ENCODE peak calls at places on chromosome 18, in nine cellular contexts. E, L, N, T, W, A, X, V and U are unnamed samples.

GRCh38 chr18:46096651-46097300 is 1.3 kb downstream of the ATP5F1A start:
- DNase-seq in T (no peak), L (no peak), X (no peak), V (peak; percentile 30), A (no peak), W (no peak), E (no peak), N (peak; percentile 27), U (peak; percentile 65)

GRCh38 chr18:10015941-10016819 is 102.4 kb downstream of the VAPA start:
- DNase-seq in V (no peak), A (peak; percentile 43), T (peak; percentile 99), W (no peak), E (no peak), L (peak; percentile 96), X (peak; percentile 29), N (no peak), U (no peak)

GRCh38 chr18:839224-840079 is 27.4 kb upstream of the YES1 start:
- DNase-seq in V (peak; percentile 96), N (peak; percentile 84), W (peak; percentile 94), X (peak; percentile 78), E (peak; percentile 89), T (peak; percentile 78), A (peak; percentile 86), L (peak; percentile 70), U (peak; percentile 83)

GRCh38 chr18:22932885-22933205 is 283 bp upstream of the RBBP8 start:
- DNase-seq in V (no peak), N (no peak), T (no peak), X (no peak), E (no peak), L (no peak), A (peak; percentile 4), W (no peak), U (no peak)

GRCh38 chr18:3058328-3059191 is 45.6 kb upstream of the LPIN2 start:
- DNase-seq in N (no peak), T (no peak), X (no peak), A (no peak), V (no peak), W (no peak), E (no peak), L (no peak), U (no peak)

GRCh38 chr18:525066-525797 is 24.7 kb upstream of the COLEC12 start:
- DNase-seq in V (no peak), N (no peak), A (peak; percentile 63), L (peak; percentile 81), X (no peak), E (no peak), W (no peak), T (peak; percentile 67), U (no peak)

GRCh38 chr18:48735070-48735676 is 196.3 kb downstream of the CTIF start:
- DNase-seq in V (peak; percentile 12), T (no peak), W (no peak), L (peak; percentile 44), A (peak; percentile 15), X (no peak), E (no peak), N (no peak), U (no peak)

GRCh38 chr18:49839012-49839411 is 25.7 kb upstream of the ACAA2 start:
- DNase-seq in A (peak; percentile 68), X (no peak), E (no peak), N (no peak), W (no peak), T (no peak), L (peak; percentile 75), V (no peak), U (no peak)

GRCh38 chr18:36323421-36323820 is 25.9 kb downstream of the FHOD3 start:
- DNase-seq in N (no peak), T (no peak), A (no peak), X (no peak), W (no peak), V (no peak), L (no peak), E (no peak), U (no peak)

GRCh38 chr18:48859311-48860275 is 91.2 kb downstream of the SMAD7 start:
- DNase-seq in E (no peak), N (no peak), A (no peak), T (no peak), L (no peak), W (peak; percentile 49), V (no peak), X (no peak), U (no peak)

GRCh38 chr18:389658-390357 is 110.7 kb downstream of the COLEC12 start:
- DNase-seq in X (no peak), A (no peak), E (no peak), T (peak; percentile 75), V (peak; percentile 5), N (no peak), W (peak; percentile 20), L (peak; percentile 22), U (peak; percentile 40)

GRCh38 chr18:73007195-73007934 is 139.6 kb upstream of the NETO1 start:
- DNase-seq in X (no peak), N (no peak), W (no peak), V (no peak), A (peak; percentile 38), E (no peak), T (no peak), L (no peak), U (peak; percentile 11)

GRCh38 chr18:79523738-79524180 is 128.0 kb downstream of the NFATC1 start:
- DNase-seq in W (no peak), X (no peak), A (no peak), E (peak; percentile 55), T (no peak), N (peak; percentile 79), V (peak; percentile 96), L (no peak), U (peak; percentile 54)

GRCh38 chr18:28854964-28855363 is 678.0 kb upstream of the CDH2 start:
- DNase-seq in T (no peak), L (peak; percentile 18), A (no peak), E (no peak), X (no peak), N (no peak), V (no peak), W (no peak), U (no peak)

GRCh38 chr18:70366670-70367069 is 77.8 kb downstream of the SOCS6 start:
- DNase-seq in X (no peak), A (no peak), T (peak; percentile 36), V (no peak), E (no peak), L (no peak), W (no peak), N (no peak), U (no peak)

GRCh38 chr18:77709107-77709506 is 459.5 kb downstream of the GALR1 start:
- DNase-seq in V (no peak), A (no peak), N (no peak), T (no peak), X (no peak), L (no peak), E (no peak), W (no peak), U (peak; percentile 55)

GRCh38 chr18:77716282-77716681 is 466.6 kb downstream of the GALR1 start:
- DNase-seq in X (no peak), L (no peak), T (no peak), A (no peak), E (no peak), V (no peak), N (no peak), W (no peak), U (no peak)

GRCh38 chr18:77714716-77715115 is 465.1 kb downstream of the GALR1 start:
- DNase-seq in A (no peak), N (no peak), L (no peak), V (no peak), E (no peak), W (no peak), X (no peak), T (no peak), U (no peak)

GRCh38 chr18:77705301-77705700 is 455.7 kb downstream of the GALR1 start:
- DNase-seq in V (no peak), W (no peak), E (no peak), X (no peak), L (no peak), A (no peak), N (no peak), T (no peak), U (no peak)

GRCh38 chr18:77711096-77711495 is 461.4 kb downstream of the GALR1 start:
- DNase-seq in W (no peak), T (no peak), X (no peak), N (no peak), L (no peak), E (no peak), A (peak; percentile 2), V (no peak), U (no peak)
- TF ChIP-seq CTCF in W (no peak), T (peak; percentile 32), X (no peak), N (peak; percentile 10), L (peak; percentile 5), E (no peak), A (peak; percentile 50), V (peak; percentile 37), U (peak; percentile 14)

DNA sequence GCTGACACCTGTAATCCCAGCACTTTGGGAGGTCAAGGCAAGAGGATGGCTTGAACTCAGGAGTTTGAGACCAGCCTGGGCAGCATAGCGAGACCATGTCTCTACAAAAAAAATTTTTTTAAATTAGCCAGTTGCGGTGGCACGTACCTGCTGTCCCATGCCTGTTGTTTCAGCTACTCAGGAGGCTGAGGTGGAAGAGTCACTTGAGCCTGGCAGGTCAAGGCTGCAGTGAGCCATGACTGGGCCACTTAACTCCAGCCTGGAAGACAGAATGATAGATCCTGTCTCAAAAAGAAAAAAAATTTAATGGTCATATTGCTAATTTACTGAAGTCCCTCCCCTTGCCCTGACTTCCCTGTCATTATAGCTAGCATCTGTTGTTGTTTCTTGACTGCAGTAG is 112.6 kb downstream of the ARHGAP28 start:
- DNase-seq in V (no peak), T (no peak), W (no peak), X (no peak), E (no peak), N (no peak), A (no peak), L (no peak), U (no peak)
- TF ChIP-seq CTCF in V (no peak), T (no peak), W (no peak), X (no peak), E (no peak), N (no peak), A (no peak), L (no peak), U (no peak)

GRCh38 chr18:76462326-76462694 is 32.7 kb downstream of the ZNF516 start:
- DNase-seq in V (no peak), N (no peak), X (no peak), E (no peak), A (no peak), T (no peak), W (no peak), L (no peak), U (no peak)
- TF ChIP-seq CTCF in V (no peak), N (no peak), X (no peak), E (no peak), A (no peak), T (no peak), W (no peak), L (no peak), U (no peak)

DNA sequence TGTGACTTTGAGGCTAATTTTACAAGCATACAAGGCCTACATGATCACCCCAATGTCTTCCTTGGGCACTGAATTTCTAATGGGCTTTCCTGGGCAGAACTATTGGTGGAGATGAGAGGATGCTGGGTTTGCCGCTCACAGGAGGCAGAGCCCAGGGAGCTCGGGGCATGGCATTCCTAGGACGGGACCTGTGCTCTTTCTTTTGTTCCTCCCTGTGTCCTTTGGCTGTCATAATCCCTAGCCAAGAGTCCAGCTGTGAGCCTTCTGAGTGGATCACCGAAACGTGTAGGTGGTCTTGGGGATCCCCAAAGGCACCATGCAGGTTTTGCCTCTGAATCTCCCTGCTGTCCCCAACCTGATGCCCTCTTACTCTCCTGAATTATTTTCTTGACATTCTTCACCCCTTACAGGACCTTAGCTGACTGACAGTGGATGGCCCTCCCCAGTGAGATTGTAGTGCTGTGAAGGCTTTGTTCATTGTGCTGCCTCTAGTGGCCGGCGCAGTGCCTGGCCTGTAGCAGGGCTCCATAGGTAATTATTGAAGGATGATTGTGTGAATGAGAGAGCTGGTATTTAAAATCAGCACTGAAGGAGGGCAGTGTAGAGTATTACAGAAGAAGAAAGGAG is 221.9 kb downstream of the ZNF407 start:
- DNase-seq in A (no peak), E (no peak), V (peak; percentile 26), X (peak; percentile 36), L (no peak), N (no peak), W (peak; percentile 76), T (no peak), U (peak; percentile 31)
- TF ChIP-seq CTCF in A (peak; percentile 46), E (no peak), V (peak; percentile 25), X (peak; percentile 45), L (peak; percentile 26), N (peak; percentile 56), W (peak; percentile 62), T (peak; percentile 19), U (peak; percentile 47)